ENCODE peak calls at places on chromosome 6, in ten cellular contexts. One of them, this sample, is unnamed.

GRCh38 chr6:93416575-93417420 is 2.6 kb downstream of the EPHA7 start:
- DNase-seq in KG1: no peak
- DNase-seq in stimulated activated CD4-positive, alpha-beta T cell treated with anti-CD3 and anti-CD28 coated beads, Interleukin-4, amount 100 ng/mL, for 4 hours: no peak
- DNase-seq in cardiac fibroblast: peak
- DNase-seq in T47D: no peak
- DNase-seq in esophagus squamous epithelium: no peak
- DNase-seq in naive thymus-derived CD8-positive, alpha-beta T cell: no peak
- DNase-seq in heart left ventricle: peak
- DNase-seq in GM12891: no peak
- DNase-seq in epithelial cell of esophagus: no peak
- DNase-seq in this sample: no peak

GRCh38 chr6:70524721-70525286 is 41.9 kb upstream of the SDHAF4 start:
- DNase-seq in KG1: no peak
- DNase-seq in stimulated activated CD4-positive, alpha-beta T cell treated with anti-CD3 and anti-CD28 coated beads, Interleukin-4, amount 100 ng/mL, for 4 hours: no peak
- DNase-seq in cardiac fibroblast: peak
- DNase-seq in T47D: no peak
- DNase-seq in esophagus squamous epithelium: no peak
- DNase-seq in naive thymus-derived CD8-positive, alpha-beta T cell: no peak
- DNase-seq in heart left ventricle: no peak
- DNase-seq in GM12891: no peak
- DNase-seq in epithelial cell of esophagus: no peak
- DNase-seq in this sample: no peak

GRCh38 chr6:94269256-94269655 is 849.9 kb upstream of the EPHA7 start:
- DNase-seq in KG1: no peak
- DNase-seq in stimulated activated CD4-positive, alpha-beta T cell treated with anti-CD3 and anti-CD28 coated beads, Interleukin-4, amount 100 ng/mL, for 4 hours: no peak
- DNase-seq in cardiac fibroblast: no peak
- DNase-seq in T47D: no peak
- DNase-seq in esophagus squamous epithelium: no peak
- DNase-seq in naive thymus-derived CD8-positive, alpha-beta T cell: no peak
- DNase-seq in heart left ventricle: no peak
- DNase-seq in GM12891: no peak
- DNase-seq in epithelial cell of esophagus: peak
- DNase-seq in this sample: no peak

GRCh38 chr6:34339432-34339831 is 53.0 kb downstream of the NUDT3 start:
- DNase-seq in KG1: no peak
- DNase-seq in stimulated activated CD4-positive, alpha-beta T cell treated with anti-CD3 and anti-CD28 coated beads, Interleukin-4, amount 100 ng/mL, for 4 hours: no peak
- DNase-seq in cardiac fibroblast: no peak
- DNase-seq in T47D: no peak
- DNase-seq in esophagus squamous epithelium: no peak
- DNase-seq in naive thymus-derived CD8-positive, alpha-beta T cell: no peak
- DNase-seq in heart left ventricle: no peak
- DNase-seq in GM12891: no peak
- DNase-seq in epithelial cell of esophagus: no peak
- DNase-seq in this sample: no peak

GRCh38 chr6:30169658-30170614 is 6.6 kb downstream of the TRIM15 start:
- DNase-seq in KG1: peak
- DNase-seq in stimulated activated CD4-positive, alpha-beta T cell treated with anti-CD3 and anti-CD28 coated beads, Interleukin-4, amount 100 ng/mL, for 4 hours: no peak
- DNase-seq in cardiac fibroblast: peak
- DNase-seq in T47D: peak
- DNase-seq in esophagus squamous epithelium: no peak
- DNase-seq in naive thymus-derived CD8-positive, alpha-beta T cell: no peak
- DNase-seq in heart left ventricle: no peak
- DNase-seq in GM12891: no peak
- DNase-seq in epithelial cell of esophagus: peak
- DNase-seq in this sample: no peak

GRCh38 chr6:142842423-142843261 is 102.3 kb downstream of the HIVEP2 start:
- DNase-seq in KG1: no peak
- DNase-seq in stimulated activated CD4-positive, alpha-beta T cell treated with anti-CD3 and anti-CD28 coated beads, Interleukin-4, amount 100 ng/mL, for 4 hours: peak
- DNase-seq in cardiac fibroblast: peak
- DNase-seq in T47D: no peak
- DNase-seq in esophagus squamous epithelium: no peak
- DNase-seq in naive thymus-derived CD8-positive, alpha-beta T cell: no peak
- DNase-seq in heart left ventricle: no peak
- DNase-seq in GM12891: no peak
- DNase-seq in epithelial cell of esophagus: peak
- DNase-seq in this sample: no peak

GRCh38 chr6:75848274-75848673 is 99.2 kb downstream of the MYO6 start:
- DNase-seq in KG1: no peak
- DNase-seq in stimulated activated CD4-positive, alpha-beta T cell treated with anti-CD3 and anti-CD28 coated beads, Interleukin-4, amount 100 ng/mL, for 4 hours: no peak
- DNase-seq in cardiac fibroblast: no peak
- DNase-seq in T47D: no peak
- DNase-seq in esophagus squamous epithelium: no peak
- DNase-seq in naive thymus-derived CD8-positive, alpha-beta T cell: no peak
- DNase-seq in heart left ventricle: no peak
- DNase-seq in GM12891: no peak
- DNase-seq in epithelial cell of esophagus: no peak
- DNase-seq in this sample: no peak

GRCh38 chr6:114290864-114291263 is 52.0 kb downstream of the HS3ST5 start:
- DNase-seq in KG1: no peak
- DNase-seq in stimulated activated CD4-positive, alpha-beta T cell treated with anti-CD3 and anti-CD28 coated beads, Interleukin-4, amount 100 ng/mL, for 4 hours: no peak
- DNase-seq in cardiac fibroblast: no peak
- DNase-seq in T47D: no peak
- DNase-seq in esophagus squamous epithelium: no peak
- DNase-seq in naive thymus-derived CD8-positive, alpha-beta T cell: no peak
- DNase-seq in heart left ventricle: no peak
- DNase-seq in GM12891: no peak
- DNase-seq in epithelial cell of esophagus: no peak
- DNase-seq in this sample: no peak

GRCh38 chr6:41280658-41281057 is 5.8 kb downstream of the TREM1 start:
- DNase-seq in KG1: no peak
- DNase-seq in stimulated activated CD4-positive, alpha-beta T cell treated with anti-CD3 and anti-CD28 coated beads, Interleukin-4, amount 100 ng/mL, for 4 hours: no peak
- DNase-seq in cardiac fibroblast: no peak
- DNase-seq in T47D: no peak
- DNase-seq in esophagus squamous epithelium: no peak
- DNase-seq in naive thymus-derived CD8-positive, alpha-beta T cell: no peak
- DNase-seq in heart left ventricle: no peak
- DNase-seq in GM12891: no peak
- DNase-seq in epithelial cell of esophagus: no peak
- DNase-seq in this sample: no peak

GRCh38 chr6:41690541-41691330 is 44.7 kb downstream of the TFEB start:
- DNase-seq in KG1: no peak
- DNase-seq in stimulated activated CD4-positive, alpha-beta T cell treated with anti-CD3 and anti-CD28 coated beads, Interleukin-4, amount 100 ng/mL, for 4 hours: no peak
- DNase-seq in cardiac fibroblast: no peak
- DNase-seq in T47D: no peak
- DNase-seq in esophagus squamous epithelium: no peak
- DNase-seq in naive thymus-derived CD8-positive, alpha-beta T cell: no peak
- DNase-seq in heart left ventricle: no peak
- DNase-seq in GM12891: no peak
- DNase-seq in epithelial cell of esophagus: no peak
- DNase-seq in this sample: peak

GRCh38 chr6:159151266-159151855 is 17.8 kb upstream of the FNDC1 start:
- DNase-seq in KG1: no peak
- DNase-seq in stimulated activated CD4-positive, alpha-beta T cell treated with anti-CD3 and anti-CD28 coated beads, Interleukin-4, amount 100 ng/mL, for 4 hours: peak
- DNase-seq in cardiac fibroblast: peak
- DNase-seq in T47D: no peak
- DNase-seq in esophagus squamous epithelium: no peak
- DNase-seq in naive thymus-derived CD8-positive, alpha-beta T cell: no peak
- DNase-seq in heart left ventricle: peak
- DNase-seq in GM12891: no peak
- DNase-seq in epithelial cell of esophagus: peak
- DNase-seq in this sample: peak

GRCh38 chr6:109034439-109035041 is 60.1 kb downstream of the SESN1 start:
- DNase-seq in KG1: no peak
- DNase-seq in stimulated activated CD4-positive, alpha-beta T cell treated with anti-CD3 and anti-CD28 coated beads, Interleukin-4, amount 100 ng/mL, for 4 hours: no peak
- DNase-seq in cardiac fibroblast: no peak
- DNase-seq in T47D: no peak
- DNase-seq in esophagus squamous epithelium: no peak
- DNase-seq in naive thymus-derived CD8-positive, alpha-beta T cell: no peak
- DNase-seq in heart left ventricle: no peak
- DNase-seq in GM12891: no peak
- DNase-seq in epithelial cell of esophagus: no peak
- DNase-seq in this sample: no peak

GRCh38 chr6:30101423-30101938 is 11.4 kb downstream of the TRIM31 start:
- DNase-seq in KG1: no peak
- DNase-seq in stimulated activated CD4-positive, alpha-beta T cell treated with anti-CD3 and anti-CD28 coated beads, Interleukin-4, amount 100 ng/mL, for 4 hours: no peak
- DNase-seq in cardiac fibroblast: peak
- DNase-seq in T47D: no peak
- DNase-seq in esophagus squamous epithelium: no peak
- DNase-seq in naive thymus-derived CD8-positive, alpha-beta T cell: no peak
- DNase-seq in heart left ventricle: no peak
- DNase-seq in GM12891: no peak
- DNase-seq in epithelial cell of esophagus: peak
- DNase-seq in this sample: no peak

GRCh38 chr6:33733294-33734007 is 13.3 kb downstream of the IP6K3 start:
- DNase-seq in KG1: no peak
- DNase-seq in stimulated activated CD4-positive, alpha-beta T cell treated with anti-CD3 and anti-CD28 coated beads, Interleukin-4, amount 100 ng/mL, for 4 hours: no peak
- DNase-seq in cardiac fibroblast: no peak
- DNase-seq in T47D: no peak
- DNase-seq in esophagus squamous epithelium: no peak
- DNase-seq in naive thymus-derived CD8-positive, alpha-beta T cell: peak
- DNase-seq in heart left ventricle: no peak
- DNase-seq in GM12891: no peak
- DNase-seq in epithelial cell of esophagus: no peak
- DNase-seq in this sample: no peak

GRCh38 chr6:136766274-136766673 is 26.0 kb downstream of the MAP3K5 start:
- DNase-seq in KG1: no peak
- DNase-seq in stimulated activated CD4-positive, alpha-beta T cell treated with anti-CD3 and anti-CD28 coated beads, Interleukin-4, amount 100 ng/mL, for 4 hours: no peak
- DNase-seq in cardiac fibroblast: no peak
- DNase-seq in T47D: no peak
- DNase-seq in esophagus squamous epithelium: no peak
- DNase-seq in naive thymus-derived CD8-positive, alpha-beta T cell: no peak
- DNase-seq in heart left ventricle: no peak
- DNase-seq in GM12891: no peak
- DNase-seq in epithelial cell of esophagus: no peak
- DNase-seq in this sample: no peak

GRCh38 chr6:15948930-15949900 is 179.7 kb upstream of the MYLIP start:
- DNase-seq in KG1: no peak
- DNase-seq in stimulated activated CD4-positive, alpha-beta T cell treated with anti-CD3 and anti-CD28 coated beads, Interleukin-4, amount 100 ng/mL, for 4 hours: no peak
- DNase-seq in cardiac fibroblast: no peak
- DNase-seq in T47D: peak
- DNase-seq in esophagus squamous epithelium: no peak
- DNase-seq in naive thymus-derived CD8-positive, alpha-beta T cell: no peak
- DNase-seq in heart left ventricle: no peak
- DNase-seq in GM12891: no peak
- DNase-seq in epithelial cell of esophagus: peak
- DNase-seq in this sample: no peak

GRCh38 chr6:137146206-137146605 is 27.2 kb downstream of the IL22RA2 start:
- DNase-seq in KG1: no peak
- DNase-seq in stimulated activated CD4-positive, alpha-beta T cell treated with anti-CD3 and anti-CD28 coated beads, Interleukin-4, amount 100 ng/mL, for 4 hours: no peak
- DNase-seq in cardiac fibroblast: no peak
- DNase-seq in T47D: no peak
- DNase-seq in esophagus squamous epithelium: no peak
- DNase-seq in naive thymus-derived CD8-positive, alpha-beta T cell: no peak
- DNase-seq in heart left ventricle: no peak
- DNase-seq in GM12891: no peak
- DNase-seq in epithelial cell of esophagus: no peak
- DNase-seq in this sample: no peak

GRCh38 chr6:56838965-56839364 is 115.9 kb upstream of the BEND6 start:
- DNase-seq in KG1: no peak
- DNase-seq in stimulated activated CD4-positive, alpha-beta T cell treated with anti-CD3 and anti-CD28 coated beads, Interleukin-4, amount 100 ng/mL, for 4 hours: no peak
- DNase-seq in cardiac fibroblast: no peak
- DNase-seq in T47D: no peak
- DNase-seq in esophagus squamous epithelium: no peak
- DNase-seq in naive thymus-derived CD8-positive, alpha-beta T cell: no peak
- DNase-seq in heart left ventricle: no peak
- DNase-seq in GM12891: no peak
- DNase-seq in epithelial cell of esophagus: no peak
- DNase-seq in this sample: no peak

GRCh38 chr6:168333039-168333438 is 13.5 kb upstream of the DACT2 start:
- DNase-seq in KG1: no peak
- DNase-seq in stimulated activated CD4-positive, alpha-beta T cell treated with anti-CD3 and anti-CD28 coated beads, Interleukin-4, amount 100 ng/mL, for 4 hours: no peak
- DNase-seq in cardiac fibroblast: no peak
- DNase-seq in T47D: no peak
- DNase-seq in esophagus squamous epithelium: no peak
- DNase-seq in naive thymus-derived CD8-positive, alpha-beta T cell: no peak
- DNase-seq in heart left ventricle: no peak
- DNase-seq in GM12891: no peak
- DNase-seq in epithelial cell of esophagus: no peak
- DNase-seq in this sample: no peak

GRCh38 chr6:2818593-2818992 is 23.1 kb downstream of the SERPINB1 start:
- DNase-seq in KG1: no peak
- DNase-seq in stimulated activated CD4-positive, alpha-beta T cell treated with anti-CD3 and anti-CD28 coated beads, Interleukin-4, amount 100 ng/mL, for 4 hours: no peak
- DNase-seq in cardiac fibroblast: peak
- DNase-seq in T47D: no peak
- DNase-seq in esophagus squamous epithelium: no peak
- DNase-seq in naive thymus-derived CD8-positive, alpha-beta T cell: no peak
- DNase-seq in heart left ventricle: no peak
- DNase-seq in GM12891: no peak
- DNase-seq in epithelial cell of esophagus: peak
- DNase-seq in this sample: no peak

GRCh38 chr6:106799008-106799952 is 169.9 kb downstream of the QRSL1 start:
- DNase-seq in KG1: no peak
- DNase-seq in stimulated activated CD4-positive, alpha-beta T cell treated with anti-CD3 and anti-CD28 coated beads, Interleukin-4, amount 100 ng/mL, for 4 hours: no peak
- DNase-seq in cardiac fibroblast: peak
- DNase-seq in T47D: no peak
- DNase-seq in esophagus squamous epithelium: no peak
- DNase-seq in naive thymus-derived CD8-positive, alpha-beta T cell: no peak
- DNase-seq in heart left ventricle: no peak
- DNase-seq in GM12891: no peak
- DNase-seq in epithelial cell of esophagus: peak
- DNase-seq in this sample: no peak

GRCh38 chr6:37130704-37131103 is 39.2 kb upstream of the PIM1 start:
- DNase-seq in KG1: no peak
- DNase-seq in stimulated activated CD4-positive, alpha-beta T cell treated with anti-CD3 and anti-CD28 coated beads, Interleukin-4, amount 100 ng/mL, for 4 hours: no peak
- DNase-seq in cardiac fibroblast: peak
- DNase-seq in T47D: no peak
- DNase-seq in esophagus squamous epithelium: no peak
- DNase-seq in naive thymus-derived CD8-positive, alpha-beta T cell: no peak
- DNase-seq in heart left ventricle: no peak
- DNase-seq in GM12891: no peak
- DNase-seq in epithelial cell of esophagus: peak
- DNase-seq in this sample: no peak

GRCh38 chr6:4401408-4402367 is 266.3 kb upstream of the ECI2 start:
- DNase-seq in KG1: no peak
- DNase-seq in stimulated activated CD4-positive, alpha-beta T cell treated with anti-CD3 and anti-CD28 coated beads, Interleukin-4, amount 100 ng/mL, for 4 hours: no peak
- DNase-seq in cardiac fibroblast: peak
- DNase-seq in T47D: no peak
- DNase-seq in esophagus squamous epithelium: no peak
- DNase-seq in naive thymus-derived CD8-positive, alpha-beta T cell: no peak
- DNase-seq in heart left ventricle: peak
- DNase-seq in GM12891: no peak
- DNase-seq in epithelial cell of esophagus: peak
- DNase-seq in this sample: no peak